ENCODE peak calls at places on chromosomes 11 and 22, in nine cellular contexts. R, H, M, J, V, K, T, E and S are unnamed samples.

GRCh38 chr11:60310407-60310998 is 16.6 kb upstream of the MS4A6E start:
- DNase-seq in H (no peak), E (peak), T (no peak), J (no peak), R (no peak), K (no peak), V (peak), M (no peak), S (no peak)

GRCh38 chr22:47213571-47214230 is 451.3 kb downstream of the TBC1D22A start:
- DNase-seq in J (peak), H (no peak), T (no peak), K (no peak), V (no peak), R (no peak), M (peak), E (peak), S (no peak)

GRCh38 chr11:102849319-102849718 is 5.9 kb upstream of the MMP3 start:
- DNase-seq in E (no peak), R (no peak), J (no peak), V (no peak), T (peak), H (no peak), M (no peak), K (no peak), S (no peak)

GRCh38 chr11:2441171-2441570 is 3.1 kb downstream of the TRPM5 start:
- DNase-seq in M (no peak), V (no peak), T (no peak), J (peak), H (no peak), K (no peak), R (no peak), E (peak), S (peak)

GRCh38 chr11:60767388-60767811 is 10.7 kb downstream of the MS4A15 start:
- DNase-seq in J (no peak), H (no peak), V (no peak), M (peak), R (no peak), K (no peak), E (no peak), T (no peak), S (no peak)

GRCh38 chr11:17570034-17570433 is 23.0 kb downstream of the OTOG start:
- DNase-seq in T (no peak), H (peak), V (no peak), R (no peak), M (no peak), K (no peak), E (no peak), J (no peak), S (peak)

GRCh38 chr22:20579273-20580120 is 72.1 kb downstream of the MED15 start:
- DNase-seq in T (no peak), J (no peak), R (peak), K (no peak), H (no peak), M (no peak), E (no peak), V (no peak), S (no peak)

GRCh38 chr11:96033054-96033453 is 109.1 kb upstream of the MTMR2 start:
- DNase-seq in K (no peak), J (no peak), R (no peak), E (no peak), V (no peak), T (no peak), M (no peak), H (no peak), S (no peak)

GRCh38 chr22:44112191-44112590 is 68.5 kb upstream of the PARVG start:
- DNase-seq in V (no peak), M (no peak), T (no peak), E (no peak), R (no peak), K (no peak), H (no peak), J (peak), S (no peak)

GRCh38 chr22:29871684-29872083 is 11.3 kb upstream of the MTMR3 start:
- DNase-seq in M (no peak), J (no peak), E (no peak), H (no peak), K (no peak), V (peak), T (no peak), R (no peak), S (no peak)

GRCh38 chr11:82683029-82683428 is 50.6 kb downstream of the FAM181B start:
- DNase-seq in J (no peak), T (no peak), K (no peak), E (no peak), V (no peak), R (no peak), H (no peak), M (no peak), S (no peak)

GRCh38 chr11:31240340-31240904 is 129.1 kb downstream of the DCDC1 start:
- DNase-seq in J (no peak), R (no peak), E (no peak), K (no peak), V (no peak), H (no peak), M (peak), T (peak), S (no peak)

GRCh38 chr11:45924036-45924915 is 1.8 kb downstream of the LARGE2 start:
- DNase-seq in M (no peak), R (peak), K (peak), H (no peak), E (peak), J (peak), T (no peak), V (peak), S (no peak)
- H3K27ac ChIP-seq in M (no peak), R (no peak), K (no peak), H (no peak), E (no peak), J (no peak), T (no peak), V (no peak), S (no peak)

GRCh38 chr11:120335928-120336640 is at the start of gene ARHGEF12:
- DNase-seq in M (peak), R (peak), T (peak), E (peak), J (peak), V (peak), H (peak), K (peak), S (peak)

GRCh38 chr11:120334332-120334731 is 1.9 kb upstream of the ARHGEF12 start:
- DNase-seq in T (no peak), E (no peak), M (no peak), K (no peak), H (no peak), R (no peak), J (no peak), V (no peak), S (no peak)

GRCh38 chr11:120335596-120335927 is 651 bp upstream of the ARHGEF12 start:
- DNase-seq in M (peak), R (no peak), V (peak), H (no peak), E (no peak), K (no peak), J (no peak), T (peak), S (no peak)

GRCh38 chr11:120333801-120334200 is 2.4 kb upstream of the ARHGEF12 start:
- DNase-seq in H (no peak), V (no peak), M (no peak), T (no peak), K (no peak), J (no peak), R (no peak), E (no peak), S (no peak)

DNA sequence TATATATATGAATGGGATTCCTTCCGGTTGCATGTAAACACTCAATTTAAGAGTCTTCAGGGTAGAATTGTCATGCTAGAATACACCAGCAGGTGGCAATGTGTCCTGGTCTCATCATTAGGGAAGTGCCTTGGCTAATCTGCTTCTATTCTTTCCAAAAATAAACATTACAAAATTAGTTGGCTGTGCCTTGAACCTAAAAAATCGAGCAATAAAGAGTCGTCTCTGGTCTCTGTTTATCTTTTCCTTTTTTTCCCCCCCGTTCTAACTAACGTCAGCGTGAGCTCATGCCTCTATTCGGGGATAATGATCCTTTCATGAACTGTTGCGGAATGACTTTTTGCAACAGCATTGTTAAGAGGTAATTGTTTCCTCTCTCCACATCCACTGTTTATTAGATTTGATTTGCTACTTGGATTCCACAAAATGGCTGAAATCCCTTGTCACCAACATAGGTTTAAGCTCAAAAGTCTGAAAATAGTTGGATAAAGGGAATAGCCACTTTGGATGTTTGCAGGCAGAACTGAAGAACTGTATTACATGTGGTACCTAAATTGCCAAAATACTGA is 1.2 kb upstream of the ARHGEF12 start:
- DNase-seq in E (peak), T (peak), V (peak), J (peak), M (peak), H (peak), K (peak), R (no peak), S (no peak)
- TF ChIP-seq CTCF in E (peak), T (peak), V (peak), J (peak), M (peak), H (peak), K (peak), R (peak), S (peak)

GRCh38 chr11:69746140-69746539 is 29.0 kb downstream of the FGF4 start:
- DNase-seq in E (no peak), K (no peak), T (no peak), M (no peak), H (no peak), J (no peak), V (no peak), R (no peak), S (no peak)

GRCh38 chr11:69745201-69745600 is 29.9 kb downstream of the FGF4 start:
- DNase-seq in T (no peak), V (no peak), J (no peak), K (no peak), E (no peak), M (no peak), H (no peak), R (no peak), S (no peak)

GRCh38 chr11:69744435-69744834 is 30.7 kb downstream of the FGF4 start:
- DNase-seq in H (no peak), T (peak), J (no peak), R (no peak), M (no peak), V (no peak), K (no peak), E (no peak), S (no peak)

GRCh38 chr11:69748637-69749036 is 26.5 kb downstream of the FGF4 start:
- DNase-seq in T (no peak), R (no peak), J (no peak), H (no peak), V (no peak), K (no peak), M (no peak), E (no peak), S (no peak)

GRCh38 chr11:69746780-69747742 is 28.1 kb downstream of the FGF4 start:
- DNase-seq in K (no peak), T (no peak), J (no peak), M (no peak), H (no peak), E (no peak), V (no peak), R (no peak), S (no peak)
- H3K27ac ChIP-seq in K (no peak), T (no peak), J (no peak), M (no peak), H (no peak), E (no peak), V (no peak), R (no peak), S (no peak)

GRCh38 chr11:6894097-6894496 is 1.8 kb upstream of the OR2D2 start:
- DNase-seq in H (no peak), J (no peak), K (no peak), R (no peak), E (no peak), M (no peak), V (no peak), T (no peak), S (no peak)
- TF ChIP-seq CTCF in H (no peak), J (no peak), K (no peak), R (no peak), E (no peak), M (no peak), V (no peak), T (no peak), S (no peak)

DNA sequence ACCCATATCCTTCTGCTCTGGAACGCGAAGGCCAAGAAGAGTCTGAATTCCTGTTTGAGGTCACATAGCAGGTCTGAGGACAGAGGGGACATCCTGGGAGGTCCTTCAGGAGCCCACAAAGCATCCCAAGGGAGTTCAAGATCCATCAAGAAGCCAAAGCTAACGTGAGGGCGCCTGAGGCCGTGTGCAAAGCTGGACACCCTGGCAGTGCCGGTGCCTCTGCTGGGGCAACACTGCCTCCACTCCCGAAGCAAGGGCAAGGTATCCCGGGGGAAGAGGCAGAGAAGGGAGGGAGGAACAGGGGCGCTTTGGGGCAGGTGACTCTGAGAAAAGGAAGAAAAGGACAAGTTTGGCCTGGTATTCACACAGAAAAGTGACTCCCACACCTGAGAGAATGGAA is 50.3 kb upstream of the CDON start:
- DNase-seq in H (no peak), R (no peak), V (no peak), M (no peak), K (no peak), J (no peak), E (no peak), T (no peak), S (no peak)
- H3K27ac ChIP-seq in H (peak), R (peak), V (peak), M (peak), K (no peak), J (peak), E (peak), T (no peak), S (no peak)

DNA sequence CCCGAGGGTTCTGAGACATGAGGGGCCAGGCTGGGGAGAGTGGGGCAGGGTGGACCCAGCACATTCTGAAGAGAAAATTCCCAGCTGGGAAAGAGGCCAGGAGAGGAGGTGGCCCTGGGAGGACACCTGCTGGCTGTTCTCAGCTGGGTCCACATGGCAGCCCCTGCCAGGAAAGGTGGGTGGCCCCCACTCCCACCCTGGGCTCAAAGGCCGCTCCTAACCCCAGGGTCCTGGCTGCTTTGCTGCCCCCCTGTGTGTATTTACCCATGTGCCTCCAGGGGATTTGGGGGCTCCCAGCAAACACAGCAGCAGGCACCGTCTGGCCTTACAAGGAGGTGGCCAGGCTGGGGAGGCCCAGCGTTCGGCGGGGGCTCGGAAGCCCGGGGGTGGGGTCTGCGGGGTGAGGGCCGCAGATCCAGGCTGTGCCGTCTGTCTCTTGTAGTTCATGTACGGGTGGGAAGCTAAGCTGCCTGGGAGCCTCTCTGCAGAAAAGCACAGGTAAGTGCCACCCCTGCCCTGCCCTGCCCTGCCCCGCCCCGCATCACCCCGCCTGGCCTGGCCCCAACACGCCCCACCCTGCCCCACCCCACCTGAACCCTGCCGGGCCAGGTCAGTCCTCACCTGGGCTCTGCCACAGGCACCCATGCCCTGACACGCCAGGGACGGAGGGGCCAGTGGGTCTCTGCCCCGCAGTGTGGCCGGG is 10.6 kb downstream of the MUC5B start:
- DNase-seq in H (no peak), K (peak), M (no peak), R (peak), V (no peak), T (no peak), J (peak), E (peak), S (no peak)
- TF ChIP-seq CTCF in H (no peak), K (no peak), M (peak), R (no peak), V (no peak), T (no peak), J (no peak), E (peak), S (no peak)

GRCh38 chr11:117171007-117171647 is 7.4 kb upstream of the SIDT2 start:
- DNase-seq in H (no peak), M (no peak), R (no peak), J (no peak), E (no peak), T (peak), K (no peak), V (no peak), S (no peak)

GRCh38 chr11:117169726-117170125 is 8.8 kb upstream of the SIDT2 start:
- DNase-seq in M (no peak), H (no peak), R (no peak), T (no peak), V (no peak), E (no peak), J (no peak), K (no peak), S (no peak)

GRCh38 chr11:117172678-117173421 is 5.7 kb upstream of the SIDT2 start:
- DNase-seq in R (no peak), E (no peak), H (no peak), V (peak), T (no peak), J (no peak), K (no peak), M (no peak), S (no peak)

GRCh38 chr11:117170210-117170609 is 8.3 kb upstream of the SIDT2 start:
- DNase-seq in J (no peak), R (no peak), H (no peak), K (no peak), V (no peak), M (no peak), T (peak), E (no peak), S (no peak)

GRCh38 chr11:117171648-117172051 is 6.9 kb upstream of the SIDT2 start:
- DNase-seq in T (peak), J (no peak), M (no peak), E (no peak), R (no peak), V (no peak), K (no peak), H (no peak), S (no peak)
- H3K27ac ChIP-seq in T (no peak), J (no peak), M (no peak), E (no peak), R (peak), V (peak), K (no peak), H (no peak), S (no peak)

DNA sequence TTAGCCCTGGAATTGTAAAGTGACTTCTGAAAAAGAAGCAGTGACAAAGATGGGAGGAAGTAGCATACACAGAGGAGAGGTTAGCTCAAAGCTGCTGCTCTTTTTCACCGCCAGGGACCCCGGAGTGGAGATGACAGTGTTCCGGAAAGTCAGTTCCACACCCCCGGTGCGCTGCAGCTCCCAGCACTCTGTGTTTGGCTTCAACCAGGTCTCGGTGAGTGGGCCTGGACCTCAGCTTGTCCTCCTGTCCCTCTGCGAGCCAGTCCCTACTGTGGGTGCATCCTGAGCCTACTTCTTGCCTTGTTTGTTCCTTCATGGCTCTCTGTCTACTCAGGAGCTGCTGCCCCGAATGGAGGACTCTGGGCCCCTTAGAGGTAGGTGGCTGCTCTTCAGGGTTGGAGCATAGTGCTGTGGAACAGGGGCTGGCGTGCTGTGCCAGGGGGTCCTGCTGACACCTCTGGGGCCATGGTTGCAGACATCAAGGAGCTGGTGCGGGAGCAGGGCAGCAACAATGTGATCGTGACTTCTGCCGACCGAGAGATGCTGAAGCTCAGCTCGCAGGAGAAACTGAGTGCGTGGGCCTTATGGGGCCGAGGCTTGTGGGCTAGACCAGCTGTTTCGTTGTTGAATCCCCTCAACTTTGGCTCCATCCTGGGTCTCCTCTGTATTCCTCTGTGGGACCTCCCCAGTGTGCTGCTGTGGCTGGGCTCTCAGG is 1.7 kb downstream of the PCNX3 start:
- DNase-seq in R (no peak), K (no peak), J (no peak), E (no peak), T (no peak), H (no peak), V (no peak), M (no peak), S (no peak)
- TF ChIP-seq CTCF in R (no peak), K (no peak), J (no peak), E (no peak), T (no peak), H (no peak), V (no peak), M (no peak), S (no peak)